ENCODE peak calls at places on chromosomes 16 and 17, in eight cellular contexts. Z is left ventricle myocardium inferior, M is thyroid gland, O is adrenal gland, W is cardiac muscle cell, K is suprapubic skin, F is K562, U is lower lobe of right lung. I is an unnamed sample. For H3K4me1, the result is how much of the 10 kb centered on the place peaks cover.

GRCh38 chr17:68197997-68198930 is 49.6 kb upstream of the AMZ2 start:
- DNase-seq in Z (no peak), M (peak), O (no peak), W (no peak), K (peak), F (no peak), U (no peak), I (no peak)

GRCh38 chr17:58329035-58329807 is 626 bp upstream of the TSPOAP1 start:
- DNase-seq in Z (peak), M (no peak), O (peak), W (no peak), K (no peak), F (peak), U (peak), I (peak)

GRCh38 chr17:78883090-78883532 is 19.9 kb downstream of the CEP295NL start:
- DNase-seq in Z (peak), M (peak), O (peak), W (peak), K (peak), F (peak), U (peak), I (peak)

GRCh38 chr17:29573871-29574731 is 5.6 kb downstream of the TP53I13 start:
- DNase-seq in Z (peak), M (peak), O (no peak), W (no peak), K (peak), F (no peak), U (no peak), I (peak)

GRCh38 chr17:31392856-31393748 is 1.6 kb downstream of the RAB11FIP4 start:
- DNase-seq in Z (no peak), M (no peak), O (peak), W (no peak), K (no peak), F (no peak), U (no peak), I (no peak)

GRCh38 chr16:68823401-68823800 is 19.9 kb upstream of the TANGO6 start:
- DNase-seq in Z (no peak), M (no peak), O (no peak), W (peak), K (no peak), F (no peak), U (no peak), I (no peak)

GRCh38 chr17:6413073-6413472 is 21.8 kb downstream of the AIPL1 start:
- DNase-seq in Z (no peak), M (no peak), O (no peak), W (peak), K (no peak), F (peak), U (no peak), I (no peak)

GRCh38 chr17:15261063-15261817 is 3.9 kb downstream of the PMP22 start:
- DNase-seq in Z (peak), M (peak), O (peak), W (peak), K (no peak), F (no peak), U (peak), I (peak)

GRCh38 chr16:3855142-3855541 is 25.4 kb downstream of the CREBBP start:
- DNase-seq in Z (no peak), M (no peak), O (no peak), W (no peak), K (no peak), F (no peak), U (no peak), I (no peak)

GRCh38 chr16:89106533-89107208 is 13.0 kb downstream of the ACSF3 start:
- DNase-seq in Z (no peak), M (no peak), O (no peak), W (no peak), K (no peak), F (no peak), U (no peak), I (no peak)

GRCh38 chr17:67569873-67570272 is 147.9 kb upstream of the NOL11 start:
- DNase-seq in Z (no peak), M (no peak), O (peak), W (no peak), K (no peak), F (no peak), U (no peak), I (no peak)

GRCh38 chr16:77660311-77660710 is 62.0 kb upstream of the NUDT7 start:
- DNase-seq in Z (no peak), M (peak), O (no peak), W (peak), K (no peak), F (peak), U (no peak), I (no peak)

GRCh38 chr16:1610071-1610840 is 1.6 kb downstream of the IFT140 start:
- DNase-seq in Z (peak), M (peak), O (peak), W (peak), K (peak), F (peak), U (peak), I (peak)
- TF ChIP-seq CTCF in Z (no peak), M (no peak), O (no peak), W (no peak), K (no peak), F (no peak), U (no peak), I (no peak)

GRCh38 chr16:86306811-86307517 is 203.4 kb upstream of the FOXF1 start:
- DNase-seq in Z (no peak), M (no peak), O (no peak), W (peak), K (no peak), F (no peak), U (no peak), I (no peak)
- H3K27ac ChIP-seq in Z (no peak), M (no peak), O (no peak), W (no peak), K (no peak), F (no peak), U (no peak), I (no peak)

DNA sequence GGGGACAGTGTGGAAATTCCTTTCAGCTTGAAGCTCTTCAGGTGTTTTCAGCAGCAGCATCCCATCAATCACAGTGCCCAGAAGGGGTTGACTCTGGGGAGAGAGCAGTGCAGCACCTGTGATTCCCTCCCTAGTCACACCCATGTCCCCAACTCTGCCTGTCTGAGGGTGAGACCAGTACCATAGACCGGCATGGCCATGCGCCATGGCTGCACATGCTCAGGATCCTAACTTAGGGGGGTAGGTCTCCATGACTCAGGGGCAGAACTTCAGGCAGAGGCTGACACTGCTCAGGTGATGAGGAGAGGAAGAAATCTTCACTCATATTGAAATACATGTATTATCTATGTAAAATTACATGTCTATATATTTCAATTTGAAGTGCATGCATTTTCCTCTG is 19.9 kb downstream of the CES1 start:
- DNase-seq in Z (no peak), M (no peak), O (peak), W (no peak), K (peak), F (no peak), U (no peak), I (no peak)
- H3K4me1 ChIP-seq in Z (under half), M (under half), O (under half), W (under half), K (under half), F (under half), U (under half), I (under half)

GRCh38 chr17:61462734-61463067 is 10.5 kb downstream of the TBX4 start:
- DNase-seq in Z (no peak), M (no peak), O (no peak), W (no peak), K (peak), F (no peak), U (no peak), I (no peak)
- TF ChIP-seq CTCF in Z (no peak), M (no peak), O (no peak), W (no peak), K (no peak), F (no peak), U (no peak), I (no peak)

DNA sequence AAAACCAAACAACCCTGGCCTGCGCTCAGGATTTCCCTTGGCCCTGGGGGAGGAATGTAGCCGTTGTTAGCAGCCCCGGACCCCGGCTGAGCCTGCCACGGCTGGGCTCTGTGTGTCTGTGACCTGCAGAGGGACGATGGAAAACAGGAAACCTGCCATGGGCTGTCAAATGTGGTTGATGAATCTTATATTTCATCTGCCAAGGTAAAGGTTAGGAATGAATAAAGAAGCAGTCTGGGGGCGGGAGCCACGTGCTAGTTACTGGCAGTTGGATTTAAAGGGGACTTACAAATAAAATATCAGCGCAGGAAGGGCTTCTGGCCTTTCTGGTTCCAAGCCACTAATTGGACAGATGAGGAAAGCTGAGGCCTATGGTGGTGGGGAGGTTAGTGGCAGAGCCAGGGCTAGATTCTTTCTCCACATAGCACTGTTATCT is at the start of gene KRT23:
- DNase-seq in Z (no peak), M (no peak), O (no peak), W (no peak), K (no peak), F (no peak), U (no peak), I (no peak)
- H3K27ac ChIP-seq in Z (no peak), M (no peak), O (no peak), W (no peak), K (peak), F (no peak), U (no peak), I (no peak)

GRCh38 chr17:42980274-42980765 is at the start of gene RUNDC1:
- DNase-seq in Z (peak), M (peak), O (peak), W (peak), K (peak), F (peak), U (peak), I (peak)
- H3K4me1 ChIP-seq in Z (under half), M (under half), O (under half), W (under half), K (under half), F (under half), U (under half), I (under half)

GRCh38 chr17:81398170-81398854 is 3.1 kb downstream of the BAHCC1 start:
- DNase-seq in Z (peak), M (peak), O (no peak), W (peak), K (no peak), F (no peak), U (no peak), I (no peak)

GRCh38 chr17:81396278-81396721 is 1.0 kb downstream of the BAHCC1 start:
- DNase-seq in Z (no peak), M (no peak), O (no peak), W (no peak), K (no peak), F (no peak), U (no peak), I (no peak)

GRCh38 chr17:81398855-81399451 is 3.7 kb downstream of the BAHCC1 start:
- DNase-seq in Z (no peak), M (no peak), O (no peak), W (peak), K (no peak), F (peak), U (no peak), I (no peak)

GRCh38 chr17:81396722-81397313 is 1.6 kb downstream of the BAHCC1 start:
- DNase-seq in Z (peak), M (no peak), O (no peak), W (peak), K (no peak), F (no peak), U (no peak), I (peak)

GRCh38 chr17:81397314-81398169 is 2.3 kb downstream of the BAHCC1 start:
- DNase-seq in Z (no peak), M (peak), O (no peak), W (peak), K (no peak), F (no peak), U (no peak), I (no peak)
- TF ChIP-seq CTCF in Z (peak), M (peak), O (peak), W (peak), K (no peak), F (no peak), U (peak), I (no peak)

GRCh38 chr17:19247423-19247822 is 10.3 kb downstream of the EPN2 start:
- DNase-seq in Z (no peak), M (no peak), O (no peak), W (no peak), K (no peak), F (no peak), U (no peak), I (peak)
- H3K27ac ChIP-seq in Z (peak), M (peak), O (no peak), W (no peak), K (peak), F (no peak), U (no peak), I (peak)

DNA sequence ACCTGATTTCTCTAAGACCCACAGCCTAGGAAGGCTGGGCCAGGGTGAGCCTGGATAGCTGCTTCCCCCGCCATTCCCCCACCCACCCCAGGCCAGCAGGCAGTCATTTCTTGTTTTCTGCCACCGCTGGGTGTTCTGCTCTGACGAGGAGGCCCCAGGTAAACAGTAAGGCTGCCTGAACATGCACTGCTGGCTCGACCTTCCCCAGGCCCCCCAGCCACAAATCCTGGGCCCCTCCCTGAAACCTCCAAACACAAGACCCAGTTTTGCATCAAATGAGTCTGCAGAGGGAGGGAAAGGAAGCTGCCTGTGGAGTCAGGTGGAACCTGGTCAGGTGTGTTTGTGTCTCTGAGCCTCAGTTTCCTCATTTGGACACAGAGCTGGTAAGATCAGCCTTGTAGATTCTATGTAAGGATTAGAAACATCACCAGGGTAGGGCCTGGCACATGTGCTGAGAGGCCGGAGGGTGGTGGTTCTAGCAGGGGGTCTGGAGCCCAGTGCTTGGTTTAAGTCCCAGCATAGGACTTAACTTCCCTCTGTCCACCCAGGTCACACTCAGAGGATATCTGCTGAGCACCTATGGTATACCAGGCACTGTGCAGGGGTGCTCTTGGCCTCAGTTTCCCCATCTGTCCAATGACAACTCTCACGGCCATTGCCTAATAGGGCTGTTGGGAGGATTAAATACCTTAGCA is 18.9 kb upstream of the PRM1 start:
- DNase-seq in Z (no peak), M (no peak), O (no peak), W (no peak), K (no peak), F (no peak), U (no peak), I (no peak)
- H3K4me1 ChIP-seq in Z (under half), M (under half), O (under half), W (under half), K (under half), F (under half), U (under half), I (under half)

GRCh38 chr17:44159519-44160210 is 10.8 kb upstream of the ASB16 start:
- DNase-seq in Z (no peak), M (no peak), O (no peak), W (peak), K (no peak), F (peak), U (no peak), I (no peak)

GRCh38 chr17:44167181-44167861 is 3.2 kb upstream of the ASB16 start:
- DNase-seq in Z (no peak), M (no peak), O (no peak), W (no peak), K (no peak), F (no peak), U (no peak), I (no peak)

GRCh38 chr17:44170135-44170498 is 387 bp upstream of the ASB16 start:
- DNase-seq in Z (no peak), M (no peak), O (no peak), W (no peak), K (no peak), F (no peak), U (no peak), I (no peak)

DNA sequence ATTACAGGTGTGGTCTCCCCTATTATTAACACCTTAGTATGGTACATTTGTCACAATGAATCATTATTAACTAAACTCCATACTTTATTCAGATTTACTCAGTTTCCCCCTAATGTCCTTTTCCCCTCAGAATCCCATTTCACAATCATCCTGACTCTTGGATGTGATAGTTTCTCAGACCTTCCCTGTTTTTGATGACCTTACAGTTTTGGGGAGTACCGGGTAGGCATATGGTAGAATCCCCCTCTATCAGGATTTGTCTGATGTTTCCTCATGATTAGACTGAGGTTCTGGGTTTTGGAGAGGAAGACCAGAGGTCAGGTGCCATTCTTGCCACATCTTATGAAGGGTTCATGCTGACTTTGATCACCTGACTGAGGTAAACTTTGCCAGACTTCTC is 6.0 kb upstream of the ASB16 start:
- DNase-seq in Z (no peak), M (no peak), O (no peak), W (no peak), K (no peak), F (no peak), U (no peak), I (no peak)
- TF ChIP-seq CTCF in Z (no peak), M (no peak), O (no peak), W (no peak), K (no peak), F (no peak), U (no peak), I (no peak)